ENCODE peak calls at places on chromosomes 3 and 15, in six cellular contexts. G is transverse colon, O is tibial nerve, U is suprapubic skin, M is ovary, X is A549. T is an unnamed sample. For H3K4me1, the result is how much of the 10 kb centered on the place peaks cover.

GRCh38 chr3:18732474-18732873 is 307.3 kb upstream of the SATB1 start:
- DNase-seq in G (no peak), O (no peak), U (no peak), M (no peak), X (no peak), T (no peak)

GRCh38 chr15:55250392-55250791 is 39.2 kb downstream of the RAB27A start:
- DNase-seq in G (peak), O (no peak), U (no peak), M (no peak), X (peak), T (no peak)

GRCh38 chr3:178131801-178132200 is 404.4 kb upstream of the KCNMB2 start:
- DNase-seq in G (no peak), O (no peak), U (no peak), M (no peak), X (no peak), T (no peak)

GRCh38 chr3:170977911-170978310 is 48.6 kb downstream of the SLC2A2 start:
- DNase-seq in G (no peak), O (no peak), U (no peak), M (no peak), X (peak), T (no peak)

GRCh38 chr3:27454914-27455313 is 29.3 kb downstream of the SLC4A7 start:
- DNase-seq in G (no peak), O (no peak), U (no peak), M (no peak), X (no peak), T (no peak)

GRCh38 chr3:57079221-57079831 is 18.9 kb downstream of the SPATA12 start:
- DNase-seq in G (peak), O (no peak), U (no peak), M (peak), X (peak), T (peak)

GRCh38 chr15:97961067-97961954 is 808 bp downstream of the ARRDC4 start:
- DNase-seq in G (peak), O (no peak), U (peak), M (peak), X (no peak), T (peak)

GRCh38 chr15:99720533-99720932 is 12.7 kb downstream of the LYSMD4 start:
- DNase-seq in G (no peak), O (no peak), U (no peak), M (no peak), X (no peak), T (no peak)

GRCh38 chr15:65405793-65406192 is 17.0 kb downstream of the IGDCC4 start:
- DNase-seq in G (no peak), O (no peak), U (no peak), M (no peak), X (no peak), T (no peak)

GRCh38 chr3:4670352-4670751 is 177.2 kb downstream of the ITPR1 start:
- DNase-seq in G (no peak), O (no peak), U (no peak), M (no peak), X (peak), T (no peak)

GRCh38 chr3:197392961-197393360 is 94.5 kb upstream of the DLG1 start:
- DNase-seq in G (no peak), O (no peak), U (no peak), M (no peak), X (no peak), T (no peak)

GRCh38 chr3:146117406-146118285 is 43.3 kb downstream of the PLOD2 start:
- DNase-seq in G (no peak), O (no peak), U (no peak), M (no peak), X (peak), T (no peak)

GRCh38 chr15:70051948-70052633 is 45.6 kb downstream of the TLE3 start:
- DNase-seq in G (no peak), O (no peak), U (peak), M (peak), X (no peak), T (peak)

GRCh38 chr3:101011086-101011485 is 17.9 kb upstream of the ABI3BP start:
- DNase-seq in G (no peak), O (no peak), U (no peak), M (no peak), X (no peak), T (no peak)

GRCh38 chr15:77032052-77032646 is 37.2 kb downstream of the PSTPIP1 start:
- DNase-seq in G (peak), O (peak), U (peak), M (peak), X (no peak), T (peak)

GRCh38 chr3:32176989-32177701 is 61.3 kb upstream of the CMTM8 start:
- DNase-seq in G (peak), O (no peak), U (no peak), M (no peak), X (peak), T (no peak)

GRCh38 chr3:87410110-87410509 is 133.7 kb upstream of the POU1F1 start:
- DNase-seq in G (no peak), O (no peak), U (no peak), M (no peak), X (no peak), T (no peak)

GRCh38 chr3:188160751-188161150 is 6.8 kb downstream of the LPP start:
- DNase-seq in G (no peak), O (no peak), U (no peak), M (no peak), X (no peak), T (no peak)

GRCh38 chr3:31882431-31882830 is 98.6 kb downstream of the OSBPL10 start:
- DNase-seq in G (no peak), O (no peak), U (no peak), M (no peak), X (peak), T (no peak)

GRCh38 chr15:70505971-70506887 is 257.1 kb downstream of the UACA start:
- DNase-seq in G (no peak), O (no peak), U (no peak), M (no peak), X (no peak), T (no peak)

GRCh38 chr15:64893481-64894394 is 18.0 kb upstream of the ANKDD1A start:
- DNase-seq in G (peak), O (peak), U (peak), M (peak), X (peak), T (peak)

GRCh38 chr3:174533286-174533685 is 325.8 kb upstream of the NAALADL2 start:
- DNase-seq in G (no peak), O (no peak), U (no peak), M (no peak), X (no peak), T (no peak)

GRCh38 chr3:139537795-139538538 is 1.6 kb downstream of the RBP1 start:
- DNase-seq in G (no peak), O (no peak), U (no peak), M (no peak), X (no peak), T (no peak)

GRCh38 chr3:75983609-75984290 is 198.4 kb upstream of the ZNF717 start:
- DNase-seq in G (no peak), O (no peak), U (no peak), M (no peak), X (no peak), T (no peak)

GRCh38 chr3:188687389-188687788 is 484.4 kb upstream of the TPRG1 start:
- DNase-seq in G (no peak), O (no peak), U (no peak), M (no peak), X (peak), T (no peak)

GRCh38 chr3:73350988-73351387 is 273.8 kb downstream of the PDZRN3 start:
- DNase-seq in G (no peak), O (no peak), U (no peak), M (no peak), X (no peak), T (no peak)

GRCh38 chr3:11553436-11554235 is 90.1 kb downstream of the VGLL4 start:
- DNase-seq in G (no peak), O (peak), U (no peak), M (peak), X (no peak), T (peak)

GRCh38 chr3:64575211-64575844 is 112.5 kb downstream of the ADAMTS9 start:
- DNase-seq in G (no peak), O (no peak), U (no peak), M (no peak), X (peak), T (no peak)

GRCh38 chr3:179546814-179547241 is 15.9 kb upstream of the ACTL6A start:
- DNase-seq in G (no peak), O (no peak), U (no peak), M (no peak), X (no peak), T (no peak)

GRCh38 chr15:40104865-40105516 is 3.7 kb downstream of the BMF start:
- DNase-seq in G (peak), O (peak), U (peak), M (peak), X (peak), T (peak)

GRCh38 chr3:129723558-129724324 is 117.3 kb upstream of the PLXND1 start:
- DNase-seq in G (peak), O (peak), U (peak), M (peak), X (peak), T (peak)

GRCh38 chr3:180617049-180617448 is 15.1 kb downstream of the TTC14 start:
- DNase-seq in G (no peak), O (no peak), U (no peak), M (no peak), X (no peak), T (no peak)

GRCh38 chr15:85771781-85772445 is 22.8 kb downstream of the KLHL25 start:
- DNase-seq in G (peak), O (peak), U (peak), M (peak), X (no peak), T (peak)

DNA sequence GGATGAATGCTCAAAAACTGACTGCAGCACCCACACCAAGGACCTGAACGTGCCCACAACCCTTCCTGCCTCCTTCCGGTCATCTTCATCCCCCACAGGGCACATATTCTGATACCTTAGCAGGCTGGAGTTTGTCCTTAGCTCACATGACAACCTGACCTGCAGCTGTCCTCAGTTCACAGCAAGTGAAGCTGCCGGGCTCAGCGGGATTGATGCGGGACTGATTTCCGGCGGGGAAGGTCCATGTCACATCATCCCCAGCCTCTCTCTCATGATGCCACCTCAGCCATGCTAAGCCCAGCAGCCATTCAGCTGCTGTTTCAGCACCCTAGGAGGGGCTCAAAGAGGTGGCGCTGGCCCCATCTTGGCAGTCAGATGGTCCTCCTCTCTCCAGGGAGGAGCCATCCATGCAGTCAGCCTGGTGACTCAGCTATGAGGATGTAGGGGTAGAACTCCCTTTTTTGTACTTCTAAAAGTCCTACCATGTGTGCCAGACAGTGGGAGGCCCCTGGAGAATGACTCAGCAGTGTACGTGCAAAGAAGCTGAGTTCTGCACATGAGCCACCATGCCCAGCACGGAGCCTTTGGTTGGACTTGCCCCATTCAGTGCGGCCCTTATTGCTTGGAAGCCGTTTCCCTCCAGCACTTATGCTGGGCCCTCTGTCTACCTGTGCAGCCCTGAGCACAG is 9.5 kb downstream of the CA12 start:
- DNase-seq in G (no peak), O (no peak), U (peak), M (no peak), X (peak), T (peak)
- TF ChIP-seq EP300 in G (no peak), O (no peak), U (no peak), M (no peak), X (peak), T (no peak)

GRCh38 chr3:42070089-42070885 is 20.9 kb upstream of the TRAK1 start:
- DNase-seq in G (peak), O (no peak), U (no peak), M (no peak), X (no peak), T (no peak)
- H3K4me1 ChIP-seq in G (half or more), O (half or more), U (half or more), M (under half), X (half or more), T (half or more)

GRCh38 chr3:52154135-52155094 is at the start of gene POC1A:
- DNase-seq in G (peak), O (peak), U (peak), M (peak), X (peak), T (peak)
- TF ChIP-seq EP300 in G (peak), O (peak), U (no peak), M (peak), X (no peak), T (no peak)

GRCh38 chr15:31086344-31086743 is 15.2 kb downstream of the TRPM1 start:
- DNase-seq in G (no peak), O (no peak), U (no peak), M (no peak), X (no peak), T (no peak)

GRCh38 chr15:31083394-31083790 is 18.1 kb downstream of the TRPM1 start:
- DNase-seq in G (peak), O (no peak), U (no peak), M (no peak), X (no peak), T (no peak)

GRCh38 chr15:31082771-31083393 is 18.6 kb downstream of the TRPM1 start:
- DNase-seq in G (no peak), O (no peak), U (no peak), M (no peak), X (no peak), T (no peak)

GRCh38 chr15:31084176-31084575 is 17.3 kb downstream of the TRPM1 start:
- DNase-seq in G (no peak), O (no peak), U (no peak), M (no peak), X (no peak), T (no peak)

GRCh38 chr15:31085359-31085758 is 16.2 kb downstream of the TRPM1 start:
- DNase-seq in G (no peak), O (no peak), U (no peak), M (no peak), X (no peak), T (no peak)
- H3K4me1 ChIP-seq in G (under half), O (under half), U (under half), M (under half), X (under half), T (under half)

GRCh38 chr3:40206522-40206921 is 103.0 kb upstream of the EIF1B start:
- DNase-seq in G (no peak), O (no peak), U (no peak), M (no peak), X (no peak), T (no peak)

GRCh38 chr3:40211579-40211978 is 97.9 kb upstream of the EIF1B start:
- DNase-seq in G (no peak), O (no peak), U (no peak), M (no peak), X (no peak), T (no peak)

GRCh38 chr3:40208251-40208650 is 101.3 kb upstream of the EIF1B start:
- DNase-seq in G (no peak), O (no peak), U (no peak), M (no peak), X (no peak), T (no peak)

GRCh38 chr3:40213556-40213955 is 96.0 kb upstream of the EIF1B start:
- DNase-seq in G (no peak), O (no peak), U (no peak), M (no peak), X (no peak), T (no peak)

DNA sequence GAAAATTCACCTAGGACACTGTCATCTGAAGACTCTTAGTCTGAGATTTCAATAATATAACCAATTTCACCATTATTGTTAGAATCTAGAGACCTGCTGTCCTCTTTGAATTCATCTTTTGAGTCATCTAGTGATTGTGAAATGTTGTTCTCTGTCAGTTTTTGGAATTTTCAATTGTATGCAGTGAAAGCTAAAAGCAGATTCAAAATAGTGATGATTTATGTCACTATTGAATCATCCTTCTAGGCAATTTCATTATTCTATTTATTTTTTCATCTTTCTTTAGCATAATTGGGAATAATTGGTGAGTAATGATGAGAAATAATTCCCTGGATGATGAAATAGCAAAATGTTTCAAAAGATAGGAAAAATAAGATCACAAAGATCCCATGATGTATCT is 101.7 kb upstream of the EIF1B start:
- DNase-seq in G (no peak), O (no peak), U (no peak), M (no peak), X (no peak), T (no peak)
- TF ChIP-seq EP300 in G (no peak), O (no peak), U (no peak), M (no peak), X (no peak), T (no peak)

GRCh38 chr3:152403632-152404066 is 134.9 kb downstream of the MBNL1 start:
- DNase-seq in G (peak), O (peak), U (peak), M (no peak), X (no peak), T (peak)
- H3K4me1 ChIP-seq in G (under half), O (half or more), U (half or more), M (under half), X (half or more), T (half or more)

GRCh38 chr3:162082516-162082915 is 585.9 kb downstream of the OTOL1 start:
- DNase-seq in G (no peak), O (no peak), U (no peak), M (no peak), X (no peak), T (no peak)
- TF ChIP-seq EP300 in G (no peak), O (no peak), U (no peak), M (no peak), X (no peak), T (no peak)

DNA sequence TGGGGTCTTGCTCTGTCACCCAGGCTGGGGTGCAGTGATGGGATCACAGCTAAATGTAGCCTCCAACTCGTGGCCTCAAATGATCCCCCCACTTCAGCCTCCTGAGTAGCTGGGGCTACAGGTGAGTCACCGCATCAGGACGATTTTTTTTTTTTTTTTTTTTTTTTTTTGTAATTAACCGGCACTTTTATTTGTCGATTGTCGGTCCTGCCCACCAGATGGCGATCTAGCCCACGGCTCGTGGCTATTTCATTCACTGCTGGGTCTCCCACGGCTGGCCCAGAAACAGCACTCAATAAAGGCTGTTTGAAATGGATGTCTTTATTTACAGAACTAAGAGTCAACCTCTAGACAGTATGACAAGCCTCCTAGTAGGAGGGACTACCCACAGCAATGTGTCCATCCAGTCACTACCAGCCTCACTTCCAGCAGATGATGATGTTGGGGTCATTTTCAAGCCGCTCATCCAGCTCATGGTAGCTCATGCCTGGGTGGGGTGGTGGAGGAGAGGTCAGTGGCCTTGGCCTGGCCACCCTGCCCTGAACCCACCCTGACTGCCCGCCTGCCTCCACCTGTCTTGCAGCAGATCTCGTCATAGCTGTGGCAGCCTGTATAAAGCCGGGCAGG is 1.8 kb upstream of the ZMYND10 start:
- DNase-seq in G (peak), O (no peak), U (no peak), M (peak), X (peak), T (peak)
- H3K4me1 ChIP-seq in G (under half), O (half or more), U (half or more), M (under half), X (under half), T (under half)

T was measured in sigmoid colon.